ENCODE peak calls at places on chromosomes 16 and 17, in four cellular contexts. P is stimulated activated CD4-positive, alpha-beta T cell treated with anti-CD3 and anti-CD28 coated beads, TNF-alpha, amount 100 ng/mL, for 4 hours; V is colonic mucosa; Z is naive thymus-derived CD4-positive, alpha-beta T cell. M is an unnamed sample.

GRCh38 chr17:2892305-2892971 is 96.2 kb downstream of the RAP1GAP2 start:
- DNase-seq in P (no peak), V (peak; percentile 60), Z (no peak), M (peak; percentile 88)

GRCh38 chr17:81565231-81565630 is 13.1 kb upstream of the FAAP100 start:
- DNase-seq in V (no peak), Z (no peak), P (no peak), M (no peak)

GRCh38 chr16:89201467-89202377 is 1.4 kb upstream of the SLC22A31 start:
- DNase-seq in V (peak; percentile 93), Z (peak; percentile 76), P (peak; percentile 68), M (no peak)

GRCh38 chr17:77254961-77255741 is 114.4 kb downstream of the SEC14L1 start:
- DNase-seq in Z (no peak), P (no peak), V (no peak), M (peak; percentile 97)

GRCh38 chr17:59786536-59787319 is 79.3 kb downstream of the VMP1 start:
- DNase-seq in P (peak; percentile 41), V (peak; percentile 83), Z (peak; percentile 90), M (peak; percentile 99)

GRCh38 chr17:36849871-36850348 is 87.4 kb upstream of the LHX1 start:
- DNase-seq in Z (no peak), V (no peak), P (no peak), M (peak; percentile 43)

GRCh38 chr17:73827627-73828241 is 183.5 kb upstream of the SDK2 start:
- DNase-seq in Z (peak; percentile 66), P (no peak), V (peak; percentile 50), M (no peak)

GRCh38 chr16:4370570-4371480 is 823 bp upstream of the VASN start:
- DNase-seq in Z (no peak), P (no peak), V (peak; percentile 66), M (peak; percentile 72)

GRCh38 chr17:49962599-49963276 is 6.3 kb upstream of the DLX4 start:
- DNase-seq in Z (no peak), P (no peak), V (no peak), M (no peak)

GRCh38 chr17:30519707-30520106 is 42.5 kb downstream of the GOSR1 start:
- DNase-seq in Z (no peak), V (no peak), P (no peak), M (peak; percentile 66)

GRCh38 chr17:78707016-78707415 is 75.1 kb downstream of the CYTH1 start:
- DNase-seq in P (no peak), Z (no peak), V (no peak), M (peak; percentile 61)

GRCh38 chr17:59391026-59391425 is 59.6 kb downstream of the YPEL2 start:
- DNase-seq in P (no peak), V (no peak), Z (no peak), M (no peak)

GRCh38 chr16:72664122-72664479 is 383.8 kb downstream of the ZFHX3 start:
- DNase-seq in V (no peak), P (no peak), Z (no peak), M (no peak)

GRCh38 chr17:29393451-29393850 is 3.3 kb downstream of the TAOK1 start:
- DNase-seq in Z (no peak), P (no peak), V (no peak), M (no peak)

GRCh38 chr16:89020068-89020924 is 43.3 kb upstream of the CBFA2T3 start:
- DNase-seq in Z (no peak), P (no peak), V (no peak), M (no peak)

GRCh38 chr17:81509687-81510523 is 2.7 kb downstream of the ACTG1 start:
- DNase-seq in P (no peak), V (peak; percentile 35), Z (peak; percentile 56), M (no peak)

GRCh38 chr16:27429981-27430441 is 28.0 kb downstream of the IL21R start:
- DNase-seq in P (no peak), V (peak; percentile 9), Z (no peak), M (no peak)

GRCh38 chr17:32584792-32585191 is 98.0 kb downstream of the CDK5R1 start:
- DNase-seq in Z (no peak), P (no peak), V (no peak), M (no peak)

GRCh38 chr17:8698142-8699050 is 46.2 kb downstream of the CCDC42 start:
- DNase-seq in Z (no peak), P (no peak), V (peak; percentile 32), M (peak; percentile 28)

GRCh38 chr16:78128920-78129319 is 29.5 kb downstream of the WWOX start:
- DNase-seq in Z (no peak), V (no peak), P (no peak), M (no peak)

GRCh38 chr17:18948476-18949006 is 3.4 kb upstream of the SLC5A10 start:
- DNase-seq in Z (no peak), V (no peak), P (no peak), M (no peak)

GRCh38 chr17:50576864-50577263 is 16.3 kb downstream of the CACNA1G start:
- DNase-seq in V (no peak), Z (no peak), P (no peak), M (no peak)

GRCh38 chr17:56593073-56593740 is at the start of gene NOG:
- DNase-seq in V (peak; percentile 42), P (peak; percentile 20), Z (peak; percentile 82), M (no peak)

GRCh38 chr16:2475413-2476344 is 752 bp downstream of the TBC1D24 start:
- DNase-seq in Z (no peak), V (no peak), P (no peak), M (no peak)

GRCh38 chr16:27347930-27348685 is 34.3 kb downstream of the IL4R start:
- DNase-seq in V (no peak), Z (no peak), P (no peak), M (no peak)

GRCh38 chr17:45841883-45842525 is 2.7 kb upstream of the SPPL2C start:
- DNase-seq in V (no peak), P (no peak), Z (no peak), M (no peak)

GRCh38 chr17:41333098-41333497 is 17.5 kb downstream of the KRT33A start:
- DNase-seq in V (no peak), P (no peak), Z (no peak), M (no peak)

GRCh38 chr17:41048441-41048840 is 1.3 kb upstream of the KRTAP2-1 start:
- DNase-seq in Z (no peak), V (no peak), P (no peak), M (no peak)

GRCh38 chr17:50944054-50944901 is 78.1 kb upstream of the TOB1 start:
- DNase-seq in Z (peak; percentile 74), P (peak; percentile 45), V (peak; percentile 95), M (peak; percentile 11)

GRCh38 chr16:76459111-76459510 is 181.9 kb downstream of the CNTNAP4 start:
- DNase-seq in Z (no peak), P (no peak), V (no peak), M (no peak)